ENCODE peak calls at places on chromosomes 1 and 21, in four cellular contexts. One of them, this sample, is unnamed.

GRCh38 chr1:209672705-209673630 is 2.2 kb upstream of the G0S2 start:
- DNase-seq in BJ: no peak
- DNase-seq in fibroblast of lung: peak
- DNase-seq in tibial nerve: no peak
- DNase-seq in this sample: no peak

GRCh38 chr1:25572708-25573590 is 29.5 kb downstream of the LDLRAP1 start:
- DNase-seq in BJ: no peak
- DNase-seq in fibroblast of lung: peak
- DNase-seq in tibial nerve: no peak
- DNase-seq in this sample: no peak

GRCh38 chr21:44298301-44298700 is 1.6 kb upstream of the PFKL start:
- DNase-seq in BJ: no peak
- DNase-seq in fibroblast of lung: no peak
- DNase-seq in tibial nerve: no peak
- DNase-seq in this sample: no peak

GRCh38 chr1:113141650-113142473 is 68.9 kb downstream of the LRIG2 start:
- DNase-seq in BJ: no peak
- DNase-seq in fibroblast of lung: peak
- DNase-seq in tibial nerve: no peak
- DNase-seq in this sample: no peak

GRCh38 chr1:241208910-241209414 is 148.0 kb downstream of the RGS7 start:
- DNase-seq in BJ: no peak
- DNase-seq in fibroblast of lung: no peak
- DNase-seq in tibial nerve: no peak
- DNase-seq in this sample: no peak

GRCh38 chr1:154974808-154975408 is 427 bp downstream of the CKS1B start:
- DNase-seq in BJ: peak
- DNase-seq in fibroblast of lung: peak
- DNase-seq in tibial nerve: peak
- DNase-seq in this sample: peak

GRCh38 chr1:224497714-224498573 is 63.3 kb upstream of the WDR26 start:
- DNase-seq in BJ: peak
- DNase-seq in fibroblast of lung: peak
- DNase-seq in tibial nerve: no peak
- DNase-seq in this sample: peak

GRCh38 chr1:245788269-245788668 is 633.5 kb downstream of the KIF26B start:
- DNase-seq in BJ: peak
- DNase-seq in fibroblast of lung: peak
- DNase-seq in tibial nerve: no peak
- DNase-seq in this sample: peak

GRCh38 chr1:28917757-28918118 is 3.4 kb downstream of the EPB41 start:
- DNase-seq in BJ: no peak
- DNase-seq in fibroblast of lung: no peak
- DNase-seq in tibial nerve: no peak
- DNase-seq in this sample: no peak

GRCh38 chr1:39294531-39294930 is 90.0 kb downstream of the MACF1 start:
- DNase-seq in BJ: no peak
- DNase-seq in fibroblast of lung: peak
- DNase-seq in tibial nerve: no peak
- DNase-seq in this sample: no peak
- H3K4me3 ChIP-seq in BJ: no peak
- H3K4me3 ChIP-seq in fibroblast of lung: no peak
- H3K4me3 ChIP-seq in tibial nerve: no peak
- H3K4me3 ChIP-seq in this sample: no peak

DNA sequence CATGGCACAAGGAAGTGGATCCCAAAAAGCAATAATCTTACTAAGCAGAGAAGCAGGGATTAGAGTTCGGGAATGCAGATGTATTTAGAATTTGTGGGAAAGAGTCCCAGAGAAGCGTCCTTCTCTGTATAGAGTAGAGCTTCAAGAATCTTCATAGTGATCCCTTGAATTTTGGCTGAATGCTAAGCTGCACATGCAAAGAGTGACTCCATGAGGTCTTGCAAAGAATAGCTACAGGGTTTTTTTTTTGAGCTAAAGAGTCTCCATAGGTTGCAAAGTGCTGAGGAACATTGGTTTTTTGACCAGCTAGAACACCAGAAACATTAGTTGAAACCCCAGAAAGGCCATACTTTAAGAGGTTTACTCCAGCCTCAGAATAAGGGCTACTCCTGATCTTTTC is 206.7 kb downstream of the CTH start:
- DNase-seq in BJ: no peak
- DNase-seq in fibroblast of lung: no peak
- DNase-seq in tibial nerve: no peak
- DNase-seq in this sample: no peak
- TF ChIP-seq CTCF in BJ: no peak
- TF ChIP-seq CTCF in fibroblast of lung: no peak
- TF ChIP-seq CTCF in tibial nerve: no peak
- TF ChIP-seq CTCF in this sample: no peak

GRCh38 chr1:162131405-162132321 is 62.2 kb downstream of the NOS1AP start:
- DNase-seq in BJ: no peak
- DNase-seq in fibroblast of lung: no peak
- DNase-seq in tibial nerve: no peak
- DNase-seq in this sample: no peak
- H3K4me3 ChIP-seq in BJ: no peak
- H3K4me3 ChIP-seq in fibroblast of lung: no peak
- H3K4me3 ChIP-seq in tibial nerve: no peak
- H3K4me3 ChIP-seq in this sample: no peak

GRCh38 chr1:198829948-198830347 is 191.1 kb downstream of the PTPRC start:
- DNase-seq in BJ: no peak
- DNase-seq in fibroblast of lung: peak
- DNase-seq in tibial nerve: no peak
- DNase-seq in this sample: no peak
- TF ChIP-seq CTCF in BJ: peak
- TF ChIP-seq CTCF in fibroblast of lung: peak
- TF ChIP-seq CTCF in tibial nerve: no peak
- TF ChIP-seq CTCF in this sample: peak

GRCh38 chr1:212433577-212434462 is 1.1 kb downstream of the NENF start:
- DNase-seq in BJ: no peak
- DNase-seq in fibroblast of lung: no peak
- DNase-seq in tibial nerve: no peak
- DNase-seq in this sample: no peak
- H3K4me3 ChIP-seq in BJ: peak
- H3K4me3 ChIP-seq in fibroblast of lung: peak
- H3K4me3 ChIP-seq in tibial nerve: peak
- H3K4me3 ChIP-seq in this sample: peak

This sample was measured in AG04449.